ENCODE peak calls at places on chromosomes 16 and 17, in eight cellular contexts. U is HFF-Myc; N is H1; M is heart right ventricle; K is tibial artery; G is AG04450; A is CD8-positive, alpha-beta T cell; W is adipocyte. P is an unnamed sample.

GRCh38 chr17:74408830-74409229 is 23.1 kb upstream of the GPRC5C start:
- DNase-seq in U (no peak), N (no peak), M (no peak), K (no peak), G (no peak), A (no peak), W (no peak), P (peak; percentile 9)

GRCh38 chr17:10713336-10713735 is 15.9 kb downstream of the ADPRM start:
- DNase-seq in U (no peak), N (no peak), M (no peak), K (no peak), G (no peak), A (no peak), W (no peak), P (no peak)

GRCh38 chr16:49713770-49714169 is 142.1 kb downstream of the ZNF423 start:
- DNase-seq in U (no peak), N (no peak), M (no peak), K (no peak), G (no peak), A (no peak), W (no peak), P (peak; percentile 65)

GRCh38 chr16:54136276-54136625 is 150.3 kb downstream of the IRX3 start:
- DNase-seq in U (no peak), N (no peak), M (no peak), K (no peak), G (no peak), A (no peak), W (no peak), P (no peak)

GRCh38 chr17:28999216-28999615 is 6.6 kb downstream of the SEZ6 start:
- DNase-seq in U (no peak), N (no peak), M (no peak), K (no peak), G (no peak), A (no peak), W (no peak), P (peak; percentile 43)

GRCh38 chr16:54316095-54316494 is 29.5 kb upstream of the IRX3 start:
- DNase-seq in U (no peak), N (no peak), M (no peak), K (no peak), G (no peak), A (no peak), W (no peak), P (no peak)

GRCh38 chr17:19706791-19707727 is 9.3 kb downstream of the SLC47A2 start:
- DNase-seq in U (no peak), N (peak; percentile 45), M (no peak), K (no peak), G (no peak), A (no peak), W (no peak), P (peak; percentile 65)

GRCh38 chr17:969767-970387 is 9.7 kb downstream of the NXN start:
- DNase-seq in U (no peak), N (no peak), M (no peak), K (no peak), G (no peak), A (no peak), W (peak; percentile 65), P (peak; percentile 62)

GRCh38 chr16:47920709-47921108 is 235.1 kb downstream of the ABCC12 start:
- DNase-seq in U (no peak), N (no peak), M (no peak), K (no peak), G (no peak), A (no peak), W (no peak), P (no peak)

GRCh38 chr17:76208120-76208519 is 32.2 kb downstream of the RNF157 start:
- DNase-seq in U (no peak), N (no peak), M (no peak), K (no peak), G (no peak), A (no peak), W (no peak), P (no peak)

GRCh38 chr17:58323420-58324408 is 4.9 kb downstream of the TSPOAP1 start:
- DNase-seq in U (no peak), N (no peak), M (no peak), K (no peak), G (no peak), A (no peak), W (no peak), P (no peak)

GRCh38 chr17:37608369-37609169 is 649 bp downstream of the SYNRG start:
- DNase-seq in U (peak; percentile 31), N (no peak), M (no peak), K (no peak), G (no peak), A (no peak), W (peak; percentile 66), P (peak; percentile 86)

GRCh38 chr17:63850401-63850800 is 7.9 kb upstream of the SMARCD2 start:
- DNase-seq in U (no peak), N (no peak), M (no peak), K (no peak), G (no peak), A (no peak), W (no peak), P (no peak)

GRCh38 chr17:61303334-61304096 is 96.1 kb upstream of the TBX2 start:
- DNase-seq in U (no peak), N (no peak), M (no peak), K (no peak), G (no peak), A (no peak), W (peak; percentile 38), P (no peak)

GRCh38 chr16:81442220-81442908 is 2.2 kb upstream of the CMIP start:
- DNase-seq in U (no peak), N (no peak), M (no peak), K (no peak), G (no peak), A (peak; percentile 6), W (no peak), P (no peak)

GRCh38 chr17:37293770-37294169 is 82.0 kb upstream of the C17orf78 start:
- DNase-seq in U (no peak), N (no peak), M (no peak), K (no peak), G (no peak), A (no peak), W (no peak), P (no peak)

GRCh38 chr17:79106958-79107357 is 32.3 kb downstream of the ENGASE start:
- DNase-seq in U (no peak), N (no peak), M (no peak), K (no peak), G (no peak), A (no peak), W (no peak), P (no peak)

GRCh38 chr17:16328997-16329396 is 24.3 kb downstream of the CENPV start:
- DNase-seq in U (no peak), N (no peak), M (no peak), K (peak; percentile 21), G (no peak), A (no peak), W (no peak), P (peak; percentile 47)

GRCh38 chr16:84979516-84979915 is 31.8 kb downstream of the ZDHHC7 start:
- DNase-seq in U (no peak), N (no peak), M (no peak), K (no peak), G (no peak), A (no peak), W (peak; percentile 31), P (no peak)

GRCh38 chr17:2405247-2405926 is 4.5 kb upstream of the MNT start:
- DNase-seq in U (no peak), N (no peak), M (no peak), K (no peak), G (peak; percentile 82), A (no peak), W (peak; percentile 85), P (no peak)

GRCh38 chr17:73566905-73567782 is 77.1 kb downstream of the SDK2 start:
- DNase-seq in U (no peak), N (peak; percentile 70), M (no peak), K (no peak), G (no peak), A (no peak), W (no peak), P (peak; percentile 91)

GRCh38 chr17:32519769-32520701 is 33.2 kb downstream of the CDK5R1 start:
- DNase-seq in U (no peak), N (no peak), M (peak; percentile 18), K (peak; percentile 61), G (no peak), A (peak; percentile 21), W (peak; percentile 19), P (peak; percentile 56)
- H3K4me3 ChIP-seq in U (peak overlapping the region; percentile 29), N (peak overlapping the region; percentile 35), M (peak overlapping the region; percentile 56), K (peak overlapping the region; percentile 59), G (peak overlapping the region; percentile 54), A (peak overlapping the region; percentile 51), W (peak overlapping the region; percentile 70), P (peak overlapping the region; percentile 30)

DNA sequence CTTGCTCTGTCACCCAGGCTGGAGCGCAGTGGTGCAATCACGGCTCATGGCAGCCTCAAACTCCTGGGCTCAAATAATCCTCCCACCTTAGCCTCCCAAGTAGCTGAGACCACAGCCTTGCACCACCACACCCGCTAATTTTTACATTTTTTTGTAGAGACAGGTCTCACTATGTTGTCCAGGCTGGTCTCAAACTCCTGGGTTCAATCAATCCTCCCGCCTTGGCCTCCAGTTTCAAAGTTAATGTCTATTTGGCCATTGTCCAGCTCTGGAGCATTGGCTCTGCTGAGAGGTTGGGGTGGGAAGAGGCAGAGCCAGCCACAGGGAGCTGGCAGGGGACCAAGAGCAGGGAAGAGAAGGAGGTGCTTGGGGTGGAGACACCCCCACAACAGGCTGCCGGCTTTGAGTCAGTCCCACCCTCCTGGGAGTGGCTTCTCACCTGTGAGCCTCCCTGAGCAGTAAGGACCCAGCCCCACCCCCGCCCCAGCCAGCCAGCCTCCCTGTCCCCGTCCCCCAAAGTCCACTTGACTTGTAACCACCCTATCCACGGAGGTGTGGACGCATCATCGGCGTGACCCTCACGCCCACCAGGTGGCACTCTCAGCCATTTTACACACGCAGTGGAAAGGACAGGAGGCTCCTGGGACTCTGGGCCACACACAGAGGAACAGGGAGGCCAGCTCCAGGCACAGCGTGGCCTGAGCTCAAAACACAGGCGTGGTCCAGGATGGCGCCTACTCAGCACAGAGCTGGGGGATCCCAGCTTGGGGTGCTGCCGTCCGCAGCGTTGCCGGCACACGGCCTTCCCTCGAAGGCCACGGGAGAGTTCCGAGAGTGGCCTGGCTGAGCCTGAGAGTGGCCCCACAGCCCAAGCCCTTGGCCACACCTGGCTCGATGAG is 22.8 kb upstream of the PVALEF start:
- DNase-seq in U (peak; percentile 37), N (peak; percentile 86), M (peak; percentile 82), K (peak; percentile 86), G (peak; percentile 29), A (peak; percentile 45), W (peak; percentile 85), P (peak; percentile 91)
- H3K4me3 ChIP-seq in U (no peak overlapping the region), N (no peak overlapping the region), M (no peak overlapping the region), K (no peak overlapping the region), G (no peak overlapping the region), A (no peak overlapping the region), W (no peak overlapping the region), P (no peak overlapping the region)

DNA sequence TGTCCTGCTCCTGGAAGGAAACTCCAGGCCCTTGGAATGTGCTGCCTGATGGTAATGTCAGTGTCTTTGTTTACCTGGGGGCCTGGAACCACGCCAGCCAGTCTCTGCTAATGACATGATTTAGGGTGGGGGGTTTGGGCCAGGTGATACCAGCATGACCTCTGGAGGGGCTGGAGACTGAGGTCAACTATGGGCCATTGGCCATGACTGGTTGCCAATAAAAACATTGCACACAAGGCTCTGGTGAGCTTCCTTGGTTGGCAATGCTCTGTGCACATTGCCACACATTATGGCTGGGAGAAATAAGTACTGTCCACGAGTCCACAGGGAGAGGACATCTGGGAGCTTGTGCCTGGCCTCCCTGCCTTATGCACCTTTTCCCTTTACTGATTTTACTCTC is 52.5 kb downstream of the LITAF start:
- DNase-seq in U (no peak), N (no peak), M (no peak), K (no peak), G (no peak), A (no peak), W (peak; percentile 15), P (no peak)
- H3K4me3 ChIP-seq in U (no peak overlapping the region), N (no peak overlapping the region), M (no peak overlapping the region), K (no peak overlapping the region), G (no peak overlapping the region), A (no peak overlapping the region), W (no peak overlapping the region), P (no peak overlapping the region)

GRCh38 chr16:66426112-66427035 is 721 bp upstream of the BEAN1 start:
- DNase-seq in U (no peak), N (peak; percentile 59), M (no peak), K (peak; percentile 62), G (no peak), A (no peak), W (no peak), P (peak; percentile 77)
- H3K4me3 ChIP-seq in U (peak overlapping the region; percentile 19), N (peak overlapping the region; percentile 47), M (peak overlapping the region; percentile 38), K (peak overlapping the region; percentile 62), G (peak overlapping the region; percentile 46), A (no peak overlapping the region), W (peak overlapping the region; percentile 64), P (peak overlapping the region; percentile 26)